ENCODE peak calls at places on chromosomes 5 and 9, in five cellular contexts. D, O, M, I and F are unnamed samples.

GRCh38 chr5:59607126-59607807 is 286.3 kb downstream of the PDE4D start:
- DNase-seq in D (no peak), O (no peak), M (no peak), I (no peak), F (no peak)

GRCh38 chr5:30209752-30210151 is 983.7 kb upstream of the CDH6 start:
- DNase-seq in D (no peak), O (no peak), M (no peak), I (no peak), F (no peak)

GRCh38 chr9:19155106-19155999 is 28.1 kb upstream of the PLIN2 start:
- DNase-seq in D (no peak), O (no peak), M (no peak), I (no peak), F (no peak)

GRCh38 chr5:74394543-74394923 is 246.0 kb downstream of the ENC1 start:
- DNase-seq in D (no peak), O (no peak), M (no peak), I (peak), F (no peak)

GRCh38 chr9:130924448-130924788 is 14.6 kb downstream of the FIBCD1 start:
- DNase-seq in D (no peak), O (no peak), M (no peak), I (no peak), F (no peak)

GRCh38 chr9:96072930-96073329 is 197.4 kb downstream of the ERCC6L2 start:
- DNase-seq in D (no peak), O (no peak), M (no peak), I (no peak), F (no peak)

GRCh38 chr5:77882670-77883257 is 106.6 kb upstream of the TBCA start:
- DNase-seq in D (no peak), O (no peak), M (no peak), I (no peak), F (no peak)

GRCh38 chr9:133615101-133615896 is 6.1 kb upstream of the FAM163B start:
- DNase-seq in D (no peak), O (no peak), M (no peak), I (no peak), F (no peak)

GRCh38 chr5:107783551-107783950 is 112.8 kb upstream of the EFNA5 start:
- DNase-seq in D (no peak), O (no peak), M (no peak), I (no peak), F (no peak)

GRCh38 chr5:93990504-93991085 is 249.2 kb upstream of the POU5F2 start:
- DNase-seq in D (peak), O (no peak), M (no peak), I (no peak), F (no peak)

GRCh38 chr5:176619569-176620332 is 9.8 kb upstream of the GPRIN1 start:
- DNase-seq in D (no peak), O (no peak), M (no peak), I (no peak), F (no peak)

GRCh38 chr9:34717996-34718614 is 8.2 kb upstream of the CCL21 start:
- DNase-seq in D (no peak), O (no peak), M (no peak), I (no peak), F (no peak)

GRCh38 chr9:94867842-94868312 is 141.4 kb downstream of the AOPEP start:
- DNase-seq in D (no peak), O (no peak), M (no peak), I (no peak), F (no peak)

GRCh38 chr5:80912479-80912878 is 47.7 kb upstream of the RASGRF2 start:
- DNase-seq in D (no peak), O (no peak), M (no peak), I (no peak), F (no peak)

GRCh38 chr5:157106668-157107461 is 2.0 kb downstream of the HAVCR2 start:
- DNase-seq in D (no peak), O (no peak), M (peak), I (no peak), F (no peak)

GRCh38 chr5:178642351-178642909 is 15.6 kb upstream of the CLK4 start:
- DNase-seq in D (peak), O (no peak), M (no peak), I (no peak), F (no peak)

GRCh38 chr5:9283473-9283872 is 262.4 kb downstream of the SEMA5A start:
- DNase-seq in D (no peak), O (no peak), M (no peak), I (no peak), F (no peak)

GRCh38 chr5:170570492-170570891 is 66.7 kb downstream of the KCNIP1 start:
- DNase-seq in D (no peak), O (no peak), M (no peak), I (no peak), F (no peak)

GRCh38 chr5:35926389-35927051 is 11.9 kb downstream of the CAPSL start:
- DNase-seq in D (peak), O (no peak), M (no peak), I (peak), F (peak)

GRCh38 chr5:179241175-179241574 is 104.1 kb downstream of the ADAMTS2 start:
- DNase-seq in D (no peak), O (no peak), M (no peak), I (no peak), F (no peak)

GRCh38 chr5:50302815-50303490 is 138.1 kb downstream of the EMB start:
- DNase-seq in D (no peak), O (no peak), M (no peak), I (no peak), F (no peak)
- TF ChIP-seq SUZ12 in D (no peak), O (no peak), M (no peak), I (no peak), F (no peak)

GRCh38 chr5:14109041-14109747 is 33.9 kb upstream of the TRIO start:
- DNase-seq in D (no peak), O (no peak), M (peak), I (no peak), F (no peak)
- TF ChIP-seq SUZ12 in D (no peak), O (no peak), M (no peak), I (no peak), F (no peak)

GRCh38 chr9:87711857-87712800 is 13.8 kb upstream of the CTSL start:
- DNase-seq in D (no peak), O (no peak), M (no peak), I (peak), F (no peak)
- TF ChIP-seq SUZ12 in D (no peak), O (no peak), M (no peak), I (no peak), F (no peak)

GRCh38 chr9:13278368-13279246 is 885 bp downstream of the MPDZ start:
- DNase-seq in D (peak), O (peak), M (no peak), I (peak), F (peak)
- TF ChIP-seq SUZ12 in D (no peak), O (no peak), M (no peak), I (no peak), F (no peak)